ENCODE peak calls at places on chromosome 10, in six cellular contexts. T is testis, Q is adrenal gland, I is prostate gland, G is uterus, N is tibial nerve. P is an unnamed sample.

GRCh38 chr10:22335204-22335956 is 9.9 kb upstream of the SPAG6 start:
- DNase-seq in T (peak; percentile 69), Q (peak; percentile 42), I (no peak), N (peak; percentile 40), G (peak; percentile 31), P (peak; percentile 43)

GRCh38 chr10:7400068-7400824 is 10.6 kb downstream of the SFMBT2 start:
- DNase-seq in G (no peak), I (no peak), N (no peak), Q (no peak), T (no peak), P (no peak)

GRCh38 chr10:130017010-130017630 is 53.0 kb upstream of the EBF3 start:
- DNase-seq in G (no peak), Q (no peak), I (no peak), T (no peak), N (no peak), P (no peak)

GRCh38 chr10:35487336-35488034 is 117.7 kb upstream of the GJD4 start:
- DNase-seq in T (no peak), G (no peak), I (no peak), N (no peak), Q (no peak), P (no peak)

GRCh38 chr10:86361134-86362128 is 5.2 kb downstream of the GRID1 start:
- DNase-seq in G (no peak), T (peak; percentile 46), Q (peak; percentile 15), N (no peak), I (no peak), P (no peak)

GRCh38 chr10:73910764-73911552 is at the start of gene PLAU:
- DNase-seq in G (peak; percentile 53), Q (no peak), N (peak; percentile 27), I (peak; percentile 25), T (peak; percentile 41), P (peak; percentile 25)

GRCh38 chr10:43305881-43306280 is 39.0 kb upstream of the RASGEF1A start:
- DNase-seq in Q (no peak), T (no peak), N (no peak), G (no peak), I (no peak), P (no peak)

GRCh38 chr10:127313996-127314700 is 117.8 kb upstream of the INSYN2A start:
- DNase-seq in I (no peak), G (no peak), T (no peak), Q (no peak), N (no peak), P (no peak)

GRCh38 chr10:16854623-16855022 is 37.4 kb upstream of the RSU1 start:
- DNase-seq in N (no peak), T (no peak), Q (no peak), I (no peak), G (no peak), P (no peak)

GRCh38 chr10:77609781-77610272 is 27.8 kb downstream of the KCNMA1 start:
- DNase-seq in T (no peak), I (no peak), G (no peak), Q (no peak), N (no peak), P (no peak)

GRCh38 chr10:77799352-77799751 is 127.2 kb downstream of the DLG5 start:
- DNase-seq in G (no peak), Q (no peak), T (no peak), I (no peak), N (no peak), P (no peak)

DNA sequence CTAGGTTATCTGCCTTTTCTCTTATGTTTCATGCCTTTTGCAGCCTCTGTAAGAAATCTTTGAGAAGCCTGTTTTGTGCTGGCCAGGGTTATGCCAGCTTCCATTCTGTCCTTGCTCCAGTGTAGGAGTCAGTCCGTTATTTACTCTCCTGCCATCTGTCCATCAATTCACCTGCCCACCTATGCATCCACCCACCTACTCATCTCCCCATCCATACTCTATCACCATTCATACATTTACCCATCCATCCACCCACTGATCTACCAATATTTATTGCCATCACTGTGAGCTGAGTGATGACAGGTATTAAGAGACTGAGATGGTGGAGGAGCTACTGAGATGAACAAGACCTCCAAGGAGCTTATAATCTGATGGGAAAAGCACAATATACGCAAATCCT is 12.7 kb upstream of the PPIF start:
- DNase-seq in T (no peak), I (no peak), G (no peak), Q (no peak), N (no peak), P (no peak)
- H3K27ac ChIP-seq in T (no peak overlapping the region), I (no peak overlapping the region), G (no peak overlapping the region), Q (no peak overlapping the region), N (no peak overlapping the region), P (no peak overlapping the region)

GRCh38 chr10:68133553-68133952 is 24.3 kb downstream of the MYPN start:
- DNase-seq in N (no peak), Q (no peak), G (no peak), I (no peak), T (peak; percentile 28), P (no peak)
- TF ChIP-seq POLR2A in N (no peak), Q (no peak), G (no peak), I (no peak), T (no peak), P (no peak)

DNA sequence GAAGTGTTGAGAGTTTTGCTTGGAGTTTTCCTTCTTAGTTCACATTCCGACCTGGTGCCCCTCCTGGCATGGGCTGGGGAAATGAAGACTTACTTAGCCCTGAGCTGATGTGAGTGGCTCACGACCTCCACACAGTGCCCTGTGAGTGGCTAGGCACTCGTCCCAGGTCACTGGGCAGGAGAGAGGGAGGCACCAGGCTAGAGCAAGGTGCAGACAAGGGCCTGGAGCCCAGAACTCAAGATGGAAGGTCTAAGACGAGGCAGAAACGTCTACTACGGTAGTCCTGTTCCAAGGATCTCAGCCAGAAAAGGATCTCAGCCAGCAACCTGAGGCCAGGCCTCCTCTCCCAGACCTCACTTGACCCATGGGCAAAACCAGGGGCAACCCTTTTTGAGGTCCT is 22.4 kb downstream of the ANXA11 start:
- DNase-seq in T (no peak), Q (no peak), N (no peak), G (no peak), I (no peak), P (no peak)
- H3K4me1 ChIP-seq in T (peaks cover 4% of the 10 kb centered on the region), Q (no peaks in the 10 kb centered on the region), N (peaks cover 33% of the 10 kb centered on the region), G (peaks cover 15% of the 10 kb centered on the region), I (no peaks in the 10 kb centered on the region), P (peaks cover 21% of the 10 kb centered on the region)

GRCh38 chr10:95561200-95562177 is at the start of gene SORBS1:
- DNase-seq in T (peak; percentile 97), Q (peak; percentile 96), G (peak; percentile 97), N (peak; percentile 92), I (peak; percentile 97), P (peak; percentile 97)
- H3K27ac ChIP-seq in T (peak within 1 kb of the TSS; percentile 81), Q (peak within 1 kb of the TSS; percentile 78), G (peak within 1 kb of the TSS; percentile 95), N (peak within 1 kb of the TSS; percentile 86), I (peak within 1 kb of the TSS; percentile 92), P (peak within 1 kb of the TSS; percentile 66)